ENCODE peak calls at places on chromosomes 12 and 14, in four cellular contexts. One of them, this sample, is unnamed.

GRCh38 chr12:88142610-88142991 is 494 bp downstream of the TMTC3 start:
- DNase-seq in pancreas: no peak
- DNase-seq in dorsolateral prefrontal cortex: peak; percentile 44
- DNase-seq in psoas muscle: peak; percentile 58
- DNase-seq in this sample: no peak

GRCh38 chr14:76929927-76930326 is 98.6 kb downstream of the IRF2BPL start:
- DNase-seq in psoas muscle: no peak
- DNase-seq in pancreas: no peak
- DNase-seq in dorsolateral prefrontal cortex: peak; percentile 46
- DNase-seq in this sample: no peak

GRCh38 chr12:120999191-121000120 is 16.8 kb downstream of the C12orf43 start:
- DNase-seq in pancreas: peak; percentile 25
- DNase-seq in psoas muscle: no peak
- DNase-seq in dorsolateral prefrontal cortex: no peak
- DNase-seq in this sample: no peak

GRCh38 chr12:91722072-91722471 is 423.6 kb downstream of the BTG1 start:
- DNase-seq in pancreas: no peak
- DNase-seq in psoas muscle: no peak
- DNase-seq in dorsolateral prefrontal cortex: no peak
- DNase-seq in this sample: no peak

GRCh38 chr14:66111891-66112290 is 374.3 kb upstream of the CCDC196 start:
- DNase-seq in psoas muscle: no peak
- DNase-seq in pancreas: no peak
- DNase-seq in dorsolateral prefrontal cortex: no peak
- DNase-seq in this sample: no peak

GRCh38 chr12:66129934-66130266 is 650 bp downstream of the LLPH start:
- DNase-seq in pancreas: no peak
- DNase-seq in psoas muscle: no peak
- DNase-seq in dorsolateral prefrontal cortex: no peak
- DNase-seq in this sample: no peak

GRCh38 chr12:89721291-89721987 is 12.8 kb upstream of the ATP2B1 start:
- DNase-seq in pancreas: no peak
- DNase-seq in dorsolateral prefrontal cortex: no peak
- DNase-seq in psoas muscle: no peak
- DNase-seq in this sample: no peak

GRCh38 chr14:21997300-21997699 is 323.7 kb upstream of the OR4E1 start:
- DNase-seq in psoas muscle: no peak
- DNase-seq in dorsolateral prefrontal cortex: no peak
- DNase-seq in pancreas: no peak
- DNase-seq in this sample: no peak

GRCh38 chr12:22443379-22444316 is 100.7 kb downstream of the C2CD5 start:
- DNase-seq in dorsolateral prefrontal cortex: peak; percentile 69
- DNase-seq in psoas muscle: peak; percentile 49
- DNase-seq in pancreas: peak; percentile 45
- DNase-seq in this sample: peak; percentile 73

GRCh38 chr12:22002430-22002829 is 43.6 kb upstream of the CMAS start:
- DNase-seq in pancreas: no peak
- DNase-seq in psoas muscle: no peak
- DNase-seq in dorsolateral prefrontal cortex: no peak
- DNase-seq in this sample: no peak

GRCh38 chr14:89540830-89541470 is 123.9 kb upstream of the FOXN3 start:
- DNase-seq in dorsolateral prefrontal cortex: no peak
- DNase-seq in psoas muscle: no peak
- DNase-seq in pancreas: no peak
- DNase-seq in this sample: no peak

GRCh38 chr14:89537911-89538310 is 120.9 kb upstream of the FOXN3 start:
- DNase-seq in dorsolateral prefrontal cortex: no peak
- DNase-seq in psoas muscle: no peak
- DNase-seq in pancreas: no peak
- DNase-seq in this sample: no peak

GRCh38 chr14:89543420-89543790 is 126.4 kb upstream of the FOXN3 start:
- DNase-seq in pancreas: peak; percentile 65
- DNase-seq in psoas muscle: no peak
- DNase-seq in dorsolateral prefrontal cortex: peak; percentile 63
- DNase-seq in this sample: no peak

GRCh38 chr14:89542768-89543419 is 125.9 kb upstream of the FOXN3 start:
- DNase-seq in psoas muscle: no peak
- DNase-seq in dorsolateral prefrontal cortex: no peak
- DNase-seq in pancreas: no peak
- DNase-seq in this sample: no peak

GRCh38 chr14:89540009-89540829 is 123.2 kb upstream of the FOXN3 start:
- DNase-seq in pancreas: no peak
- DNase-seq in dorsolateral prefrontal cortex: no peak
- DNase-seq in psoas muscle: no peak
- DNase-seq in this sample: no peak
- H3K4me3 ChIP-seq in pancreas: no peak overlapping the region
- H3K4me3 ChIP-seq in dorsolateral prefrontal cortex: no peak overlapping the region
- H3K4me3 ChIP-seq in psoas muscle: no peak overlapping the region
- H3K4me3 ChIP-seq in this sample: no peak overlapping the region

GRCh38 chr12:48024735-48025134 is 20.5 kb upstream of the COL2A1 start:
- DNase-seq in dorsolateral prefrontal cortex: no peak
- DNase-seq in pancreas: no peak
- DNase-seq in psoas muscle: no peak
- DNase-seq in this sample: no peak

GRCh38 chr12:48021485-48022179 is 17.4 kb upstream of the COL2A1 start:
- DNase-seq in dorsolateral prefrontal cortex: no peak
- DNase-seq in pancreas: no peak
- DNase-seq in psoas muscle: no peak
- DNase-seq in this sample: no peak

GRCh38 chr12:48022180-48022521 is 17.9 kb upstream of the COL2A1 start:
- DNase-seq in dorsolateral prefrontal cortex: no peak
- DNase-seq in pancreas: no peak
- DNase-seq in psoas muscle: no peak
- DNase-seq in this sample: no peak

GRCh38 chr12:48023386-48023785 is 19.1 kb upstream of the COL2A1 start:
- DNase-seq in psoas muscle: no peak
- DNase-seq in dorsolateral prefrontal cortex: no peak
- DNase-seq in pancreas: no peak
- DNase-seq in this sample: no peak

GRCh38 chr12:48022676-48023385 is 18.6 kb upstream of the COL2A1 start:
- DNase-seq in dorsolateral prefrontal cortex: no peak
- DNase-seq in psoas muscle: no peak
- DNase-seq in pancreas: no peak
- DNase-seq in this sample: no peak
- H3K4me3 ChIP-seq in dorsolateral prefrontal cortex: no peak overlapping the region
- H3K4me3 ChIP-seq in psoas muscle: no peak overlapping the region
- H3K4me3 ChIP-seq in pancreas: no peak overlapping the region
- H3K4me3 ChIP-seq in this sample: no peak overlapping the region

DNA sequence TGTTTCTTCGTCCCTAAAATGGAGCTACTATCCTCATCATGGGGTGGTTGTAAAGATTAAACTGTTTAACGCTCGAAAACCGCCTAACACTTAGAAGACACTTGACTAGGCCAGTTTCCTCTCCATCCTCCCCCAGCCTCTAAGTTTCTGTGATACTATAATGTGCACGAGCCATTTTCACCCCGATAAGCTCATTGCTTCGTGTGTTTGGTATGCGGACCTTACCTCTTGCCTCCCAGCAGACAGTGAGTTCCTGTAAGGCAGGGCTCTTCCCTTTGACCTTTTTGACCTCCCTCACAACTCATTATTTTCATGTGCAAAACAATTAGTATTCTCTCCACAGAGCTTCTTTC is 499 bp upstream of the GXYLT1 start:
- DNase-seq in psoas muscle: no peak
- DNase-seq in dorsolateral prefrontal cortex: no peak
- DNase-seq in pancreas: no peak
- DNase-seq in this sample: no peak
- H3K4me3 ChIP-seq in psoas muscle: peak overlapping the region; percentile 73
- H3K4me3 ChIP-seq in dorsolateral prefrontal cortex: peak overlapping the region; percentile 79
- H3K4me3 ChIP-seq in pancreas: peak overlapping the region; percentile 58
- H3K4me3 ChIP-seq in this sample: peak overlapping the region; percentile 85

DNA sequence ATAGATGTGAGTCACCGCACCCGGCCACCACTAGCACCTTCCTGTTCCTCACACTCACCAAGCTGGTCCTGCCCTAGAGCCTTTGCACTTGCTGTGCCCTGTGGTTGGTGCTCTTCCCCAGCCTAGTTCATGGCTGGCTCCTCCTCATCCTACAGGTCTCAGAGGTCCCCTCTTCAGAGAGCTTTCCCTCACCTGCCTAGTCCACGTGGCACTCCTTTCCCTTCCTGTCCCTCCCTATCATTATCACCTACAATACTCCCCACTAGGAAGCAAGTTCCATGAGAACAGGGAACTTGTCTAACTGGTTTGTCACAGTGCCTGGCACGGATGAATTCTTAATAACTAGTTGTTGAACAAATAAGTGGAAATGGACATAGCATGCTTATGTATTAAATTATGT is 24.0 kb upstream of the TMED10 start:
- DNase-seq in psoas muscle: no peak
- DNase-seq in pancreas: peak; percentile 84
- DNase-seq in dorsolateral prefrontal cortex: no peak
- DNase-seq in this sample: no peak
- H3K4me3 ChIP-seq in psoas muscle: no peak overlapping the region
- H3K4me3 ChIP-seq in pancreas: no peak overlapping the region
- H3K4me3 ChIP-seq in dorsolateral prefrontal cortex: no peak overlapping the region
- H3K4me3 ChIP-seq in this sample: no peak overlapping the region

DNA sequence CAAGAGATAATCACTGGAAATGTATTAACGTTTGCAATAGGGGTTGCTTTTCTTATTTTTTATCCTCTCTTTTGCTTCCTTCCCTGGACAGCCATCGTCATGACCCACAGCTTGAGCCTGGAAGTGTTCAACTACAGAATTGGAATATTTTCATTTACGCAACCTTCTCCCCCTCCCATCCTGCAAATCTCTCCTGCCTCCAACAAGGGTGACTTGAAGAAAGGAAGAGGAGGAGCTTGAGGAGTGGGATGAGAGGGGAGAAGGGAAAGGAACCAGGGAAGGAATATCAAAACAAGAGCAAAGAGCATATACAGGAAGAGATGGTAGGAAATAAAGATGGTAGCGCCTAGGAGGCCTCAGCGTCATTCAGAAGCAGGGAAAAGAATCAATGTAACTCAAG is 1.6 kb upstream of the MANSC4 start:
- DNase-seq in dorsolateral prefrontal cortex: no peak
- DNase-seq in psoas muscle: no peak
- DNase-seq in pancreas: no peak
- DNase-seq in this sample: no peak
- H3K4me3 ChIP-seq in dorsolateral prefrontal cortex: peak overlapping the region; percentile 86
- H3K4me3 ChIP-seq in psoas muscle: peak overlapping the region; percentile 82
- H3K4me3 ChIP-seq in pancreas: no peak overlapping the region
- H3K4me3 ChIP-seq in this sample: peak overlapping the region; percentile 81

DNA sequence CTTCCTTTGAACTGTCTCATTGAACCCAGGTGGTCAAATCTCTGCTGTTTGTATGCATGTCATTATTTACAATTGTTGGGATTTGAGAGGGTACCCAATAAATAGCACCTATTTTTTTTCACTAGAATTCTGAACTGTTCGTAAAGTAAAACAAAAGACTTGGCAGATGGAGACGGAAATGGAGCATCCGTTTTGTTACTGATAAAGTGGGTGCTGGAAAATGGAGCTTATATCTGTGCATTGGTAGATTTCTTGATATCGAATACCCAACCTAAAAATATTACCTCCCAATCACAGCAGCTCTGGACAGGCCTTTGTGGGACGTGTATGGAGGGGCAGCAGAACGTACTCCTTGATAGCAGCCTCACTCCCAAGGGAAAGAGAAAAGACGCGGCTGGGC is 224.4 kb downstream of the C12orf75 start:
- DNase-seq in pancreas: no peak
- DNase-seq in dorsolateral prefrontal cortex: no peak
- DNase-seq in psoas muscle: no peak
- DNase-seq in this sample: no peak
- H3K4me3 ChIP-seq in pancreas: no peak overlapping the region
- H3K4me3 ChIP-seq in dorsolateral prefrontal cortex: no peak overlapping the region
- H3K4me3 ChIP-seq in psoas muscle: no peak overlapping the region
- H3K4me3 ChIP-seq in this sample: no peak overlapping the region

GRCh38 chr12:10719482-10719881 is 3.6 kb downstream of the YBX3 start:
- DNase-seq in pancreas: no peak
- DNase-seq in dorsolateral prefrontal cortex: no peak
- DNase-seq in psoas muscle: peak; percentile 66
- DNase-seq in this sample: no peak
- H3K4me3 ChIP-seq in pancreas: no peak overlapping the region
- H3K4me3 ChIP-seq in dorsolateral prefrontal cortex: no peak overlapping the region
- H3K4me3 ChIP-seq in psoas muscle: peak overlapping the region; percentile 94
- H3K4me3 ChIP-seq in this sample: no peak overlapping the region

GRCh38 chr12:13130981-13131380 is 27.5 kb upstream of the GSG1 start:
- DNase-seq in psoas muscle: no peak
- DNase-seq in pancreas: no peak
- DNase-seq in dorsolateral prefrontal cortex: no peak
- DNase-seq in this sample: no peak

GRCh38 chr12:13133886-13134285 is 30.4 kb upstream of the GSG1 start:
- DNase-seq in psoas muscle: no peak
- DNase-seq in pancreas: no peak
- DNase-seq in dorsolateral prefrontal cortex: no peak
- DNase-seq in this sample: no peak

GRCh38 chr12:13135336-13136178 is 32.1 kb upstream of the GSG1 start:
- DNase-seq in dorsolateral prefrontal cortex: peak; percentile 58
- DNase-seq in pancreas: peak; percentile 39
- DNase-seq in psoas muscle: peak; percentile 69
- DNase-seq in this sample: no peak
- H3K4me3 ChIP-seq in dorsolateral prefrontal cortex: peak overlapping the region; percentile 43
- H3K4me3 ChIP-seq in pancreas: no peak overlapping the region
- H3K4me3 ChIP-seq in psoas muscle: no peak overlapping the region
- H3K4me3 ChIP-seq in this sample: no peak overlapping the region

GRCh38 chr14:73719361-73719760 is 5.2 kb upstream of the PNMA1 start:
- DNase-seq in psoas muscle: no peak
- DNase-seq in pancreas: no peak
- DNase-seq in dorsolateral prefrontal cortex: peak; percentile 8
- DNase-seq in this sample: no peak

GRCh38 chr14:73717998-73718741 is 4.0 kb upstream of the PNMA1 start:
- DNase-seq in psoas muscle: no peak
- DNase-seq in pancreas: no peak
- DNase-seq in dorsolateral prefrontal cortex: peak; percentile 44
- DNase-seq in this sample: peak; percentile 82

GRCh38 chr14:73719791-73720190 is 5.6 kb upstream of the PNMA1 start:
- DNase-seq in dorsolateral prefrontal cortex: peak; percentile 6
- DNase-seq in psoas muscle: no peak
- DNase-seq in pancreas: no peak
- DNase-seq in this sample: no peak

GRCh38 chr14:73717247-73717646 is 3.1 kb upstream of the PNMA1 start:
- DNase-seq in dorsolateral prefrontal cortex: peak; percentile 5
- DNase-seq in psoas muscle: no peak
- DNase-seq in pancreas: no peak
- DNase-seq in this sample: no peak

GRCh38 chr14:73718742-73719251 is 4.6 kb upstream of the PNMA1 start:
- DNase-seq in psoas muscle: no peak
- DNase-seq in pancreas: no peak
- DNase-seq in dorsolateral prefrontal cortex: peak; percentile 77
- DNase-seq in this sample: no peak
- H3K4me3 ChIP-seq in psoas muscle: no peak overlapping the region
- H3K4me3 ChIP-seq in pancreas: no peak overlapping the region
- H3K4me3 ChIP-seq in dorsolateral prefrontal cortex: peak overlapping the region; percentile 60
- H3K4me3 ChIP-seq in this sample: peak overlapping the region; percentile 6